ENCODE peak calls at places on chromosomes 3 and 15, in seven cellular contexts. One of them, this sample, is unnamed.

GRCh38 chr3:107001635-107002034 is 375.6 kb upstream of the CCDC54 start:
- DNase-seq in midbrain: no peak
- DNase-seq in ACHN: no peak
- DNase-seq in GM06990: no peak
- DNase-seq in GM12865: no peak
- DNase-seq in naive B cell: no peak
- DNase-seq in CD8-positive, alpha-beta memory T cell: no peak
- DNase-seq in this sample: no peak

GRCh38 chr3:196585044-196585757 is 16.7 kb downstream of the FBXO45 start:
- DNase-seq in GM12865: no peak
- DNase-seq in midbrain: no peak
- DNase-seq in CD8-positive, alpha-beta memory T cell: no peak
- DNase-seq in naive B cell: no peak
- DNase-seq in GM06990: no peak
- DNase-seq in ACHN: no peak
- DNase-seq in this sample: no peak

GRCh38 chr3:9727041-9727595 is 4.4 kb upstream of the BRPF1 start:
- DNase-seq in naive B cell: peak; percentile 65
- DNase-seq in CD8-positive, alpha-beta memory T cell: peak; percentile 60
- DNase-seq in midbrain: no peak
- DNase-seq in GM12865: peak; percentile 60
- DNase-seq in ACHN: peak; percentile 40
- DNase-seq in GM06990: peak; percentile 46
- DNase-seq in this sample: no peak

GRCh38 chr3:178703268-178703975 is 167.2 kb downstream of the KCNMB2 start:
- DNase-seq in midbrain: no peak
- DNase-seq in ACHN: no peak
- DNase-seq in CD8-positive, alpha-beta memory T cell: no peak
- DNase-seq in naive B cell: no peak
- DNase-seq in GM12865: no peak
- DNase-seq in GM06990: no peak
- DNase-seq in this sample: no peak

GRCh38 chr3:172115059-172115458 is 75.7 kb downstream of the FNDC3B start:
- DNase-seq in naive B cell: no peak
- DNase-seq in midbrain: no peak
- DNase-seq in CD8-positive, alpha-beta memory T cell: no peak
- DNase-seq in GM12865: no peak
- DNase-seq in ACHN: no peak
- DNase-seq in GM06990: no peak
- DNase-seq in this sample: no peak

GRCh38 chr15:78067328-78068241 is 9.9 kb downstream of the TBC1D2B start:
- DNase-seq in GM06990: no peak
- DNase-seq in midbrain: no peak
- DNase-seq in CD8-positive, alpha-beta memory T cell: no peak
- DNase-seq in ACHN: no peak
- DNase-seq in naive B cell: no peak
- DNase-seq in GM12865: no peak
- DNase-seq in this sample: peak; percentile 66

GRCh38 chr3:14921034-14921616 is 26.3 kb upstream of the NR2C2 start:
- DNase-seq in ACHN: peak; percentile 72
- DNase-seq in midbrain: peak; percentile 86
- DNase-seq in GM12865: peak; percentile 88
- DNase-seq in CD8-positive, alpha-beta memory T cell: peak; percentile 68
- DNase-seq in GM06990: peak; percentile 67
- DNase-seq in naive B cell: peak; percentile 66
- DNase-seq in this sample: peak; percentile 96

GRCh38 chr3:181726351-181727121 is 14.8 kb downstream of the SOX2 start:
- DNase-seq in ACHN: no peak
- DNase-seq in GM12865: no peak
- DNase-seq in naive B cell: no peak
- DNase-seq in GM06990: peak; percentile 80
- DNase-seq in midbrain: no peak
- DNase-seq in CD8-positive, alpha-beta memory T cell: no peak
- DNase-seq in this sample: no peak

GRCh38 chr3:188568750-188569149 is 414.8 kb downstream of the LPP start:
- DNase-seq in naive B cell: no peak
- DNase-seq in GM06990: no peak
- DNase-seq in CD8-positive, alpha-beta memory T cell: peak; percentile 44
- DNase-seq in ACHN: no peak
- DNase-seq in GM12865: no peak
- DNase-seq in midbrain: no peak
- DNase-seq in this sample: no peak

GRCh38 chr15:89111961-89112340 is 23.7 kb downstream of the ABHD2 start:
- DNase-seq in midbrain: no peak
- DNase-seq in GM12865: no peak
- DNase-seq in CD8-positive, alpha-beta memory T cell: no peak
- DNase-seq in naive B cell: no peak
- DNase-seq in ACHN: no peak
- DNase-seq in GM06990: no peak
- DNase-seq in this sample: no peak

GRCh38 chr15:39922450-39923092 is 2.5 kb upstream of the GPR176 start:
- DNase-seq in naive B cell: no peak
- DNase-seq in ACHN: no peak
- DNase-seq in GM12865: no peak
- DNase-seq in midbrain: no peak
- DNase-seq in CD8-positive, alpha-beta memory T cell: no peak
- DNase-seq in GM06990: no peak
- DNase-seq in this sample: no peak

GRCh38 chr3:141851411-141851810 is 25.0 kb upstream of the ATP1B3 start:
- DNase-seq in midbrain: no peak
- DNase-seq in GM12865: no peak
- DNase-seq in naive B cell: no peak
- DNase-seq in CD8-positive, alpha-beta memory T cell: no peak
- DNase-seq in ACHN: no peak
- DNase-seq in GM06990: no peak
- DNase-seq in this sample: peak; percentile 90

GRCh38 chr3:48023377-48023776 is 7.2 kb upstream of the MAP4 start:
- DNase-seq in ACHN: no peak
- DNase-seq in midbrain: no peak
- DNase-seq in CD8-positive, alpha-beta memory T cell: no peak
- DNase-seq in GM06990: no peak
- DNase-seq in naive B cell: no peak
- DNase-seq in GM12865: no peak
- DNase-seq in this sample: no peak

GRCh38 chr15:59792359-59792758 is 103.2 kb upstream of the BNIP2 start:
- DNase-seq in GM06990: no peak
- DNase-seq in CD8-positive, alpha-beta memory T cell: peak; percentile 41
- DNase-seq in naive B cell: no peak
- DNase-seq in ACHN: no peak
- DNase-seq in midbrain: no peak
- DNase-seq in GM12865: no peak
- DNase-seq in this sample: no peak

GRCh38 chr3:138941259-138941885 is 5.6 kb downstream of the FOXL2 start:
- DNase-seq in GM06990: no peak
- DNase-seq in ACHN: peak; percentile 47
- DNase-seq in naive B cell: no peak
- DNase-seq in CD8-positive, alpha-beta memory T cell: no peak
- DNase-seq in midbrain: no peak
- DNase-seq in GM12865: peak; percentile 43
- DNase-seq in this sample: peak; percentile 60

GRCh38 chr3:40584625-40585189 is 59.9 kb downstream of the ZNF621 start:
- DNase-seq in naive B cell: peak; percentile 75
- DNase-seq in midbrain: peak; percentile 88
- DNase-seq in ACHN: peak; percentile 59
- DNase-seq in CD8-positive, alpha-beta memory T cell: peak; percentile 41
- DNase-seq in GM12865: peak; percentile 83
- DNase-seq in GM06990: peak; percentile 55
- DNase-seq in this sample: peak; percentile 82

GRCh38 chr3:155078959-155079794 is 942 bp upstream of the MME start:
- DNase-seq in midbrain: no peak
- DNase-seq in ACHN: no peak
- DNase-seq in naive B cell: no peak
- DNase-seq in GM12865: no peak
- DNase-seq in GM06990: peak; percentile 13
- DNase-seq in CD8-positive, alpha-beta memory T cell: no peak
- DNase-seq in this sample: peak; percentile 29

GRCh38 chr15:38768970-38769369 is 204.4 kb upstream of the RASGRP1 start:
- DNase-seq in CD8-positive, alpha-beta memory T cell: no peak
- DNase-seq in ACHN: peak; percentile 0
- DNase-seq in naive B cell: no peak
- DNase-seq in GM12865: peak; percentile 4
- DNase-seq in GM06990: no peak
- DNase-seq in midbrain: peak; percentile 0
- DNase-seq in this sample: peak; percentile 10

GRCh38 chr15:68572921-68573320 is 5.9 kb upstream of the CORO2B start:
- DNase-seq in midbrain: no peak
- DNase-seq in GM06990: no peak
- DNase-seq in ACHN: no peak
- DNase-seq in CD8-positive, alpha-beta memory T cell: no peak
- DNase-seq in naive B cell: no peak
- DNase-seq in GM12865: no peak
- DNase-seq in this sample: no peak

GRCh38 chr3:187831125-187832051 is 86.1 kb upstream of the BCL6 start:
- DNase-seq in GM06990: no peak
- DNase-seq in midbrain: no peak
- DNase-seq in naive B cell: no peak
- DNase-seq in GM12865: no peak
- DNase-seq in ACHN: no peak
- DNase-seq in CD8-positive, alpha-beta memory T cell: no peak
- DNase-seq in this sample: no peak

GRCh38 chr3:134527037-134527436 is 41.2 kb downstream of the CEP63 start:
- DNase-seq in GM12865: peak; percentile 15
- DNase-seq in midbrain: no peak
- DNase-seq in naive B cell: no peak
- DNase-seq in ACHN: peak; percentile 11
- DNase-seq in GM06990: peak; percentile 6
- DNase-seq in CD8-positive, alpha-beta memory T cell: no peak
- DNase-seq in this sample: peak; percentile 16

GRCh38 chr15:58472821-58473581 is 41.2 kb downstream of the LIPC start:
- DNase-seq in ACHN: no peak
- DNase-seq in CD8-positive, alpha-beta memory T cell: peak; percentile 70
- DNase-seq in GM12865: peak; percentile 70
- DNase-seq in GM06990: peak; percentile 35
- DNase-seq in midbrain: no peak
- DNase-seq in naive B cell: no peak
- DNase-seq in this sample: peak; percentile 32

GRCh38 chr3:12433823-12434222 is 50.5 kb upstream of the TSEN2 start:
- DNase-seq in GM06990: no peak
- DNase-seq in ACHN: no peak
- DNase-seq in midbrain: no peak
- DNase-seq in naive B cell: no peak
- DNase-seq in CD8-positive, alpha-beta memory T cell: no peak
- DNase-seq in GM12865: no peak
- DNase-seq in this sample: no peak

GRCh38 chr3:176769547-176770190 is 427.6 kb downstream of the TBL1XR1 start:
- DNase-seq in midbrain: no peak
- DNase-seq in GM06990: no peak
- DNase-seq in CD8-positive, alpha-beta memory T cell: no peak
- DNase-seq in ACHN: no peak
- DNase-seq in GM12865: no peak
- DNase-seq in naive B cell: no peak
- DNase-seq in this sample: no peak

This sample was measured in lung microvascular endothelial cell.